ENCODE peak calls at places on chromosomes 2 and 18, in four cellular contexts. One of them, this sample, is unnamed.

GRCh38 chr2:195482050-195482449 is 175.0 kb upstream of the SLC39A10 start:
- DNase-seq in activated naive CD4-positive, alpha-beta T cell: no peak
- DNase-seq in H4: no peak
- DNase-seq in Panc1: no peak
- DNase-seq in this sample: no peak

GRCh38 chr18:21949326-21950015 is 208.9 kb downstream of the MIB1 start:
- DNase-seq in activated naive CD4-positive, alpha-beta T cell: no peak
- DNase-seq in H4: no peak
- DNase-seq in Panc1: no peak
- DNase-seq in this sample: no peak

GRCh38 chr2:98128556-98129109 is 41.7 kb downstream of the VWA3B start:
- DNase-seq in activated naive CD4-positive, alpha-beta T cell: no peak
- DNase-seq in H4: no peak
- DNase-seq in Panc1: no peak
- DNase-seq in this sample: no peak

GRCh38 chr2:237691200-237691907 is 64.0 kb downstream of the LRRFIP1 start:
- DNase-seq in activated naive CD4-positive, alpha-beta T cell: no peak
- DNase-seq in H4: no peak
- DNase-seq in Panc1: no peak
- DNase-seq in this sample: no peak

GRCh38 chr2:233094614-233095013 is 34.5 kb downstream of the INPP5D start:
- DNase-seq in activated naive CD4-positive, alpha-beta T cell: no peak
- DNase-seq in H4: no peak
- DNase-seq in Panc1: no peak
- DNase-seq in this sample: no peak

GRCh38 chr18:43587538-43588153 is 310.4 kb upstream of the SYT4 start:
- DNase-seq in activated naive CD4-positive, alpha-beta T cell: no peak
- DNase-seq in H4: peak
- DNase-seq in Panc1: no peak
- DNase-seq in this sample: peak

GRCh38 chr2:27716301-27717069 is 52.8 kb downstream of the SLC4A1AP start:
- DNase-seq in activated naive CD4-positive, alpha-beta T cell: no peak
- DNase-seq in H4: no peak
- DNase-seq in Panc1: no peak
- DNase-seq in this sample: no peak

GRCh38 chr2:20584637-20585321 is 66.1 kb downstream of the HS1BP3 start:
- DNase-seq in activated naive CD4-positive, alpha-beta T cell: no peak
- DNase-seq in H4: peak
- DNase-seq in Panc1: peak
- DNase-seq in this sample: peak

GRCh38 chr2:112886291-112886690 is 24.7 kb upstream of the IL37 start:
- DNase-seq in activated naive CD4-positive, alpha-beta T cell: no peak
- DNase-seq in H4: no peak
- DNase-seq in Panc1: no peak
- DNase-seq in this sample: no peak

GRCh38 chr18:35030234-35030989 is 10.8 kb upstream of the MAPRE2 start:
- DNase-seq in activated naive CD4-positive, alpha-beta T cell: no peak
- DNase-seq in H4: no peak
- DNase-seq in Panc1: no peak
- DNase-seq in this sample: no peak

GRCh38 chr18:73007935-73008308 is 140.1 kb upstream of the NETO1 start:
- DNase-seq in activated naive CD4-positive, alpha-beta T cell: no peak
- DNase-seq in H4: no peak
- DNase-seq in Panc1: no peak
- DNase-seq in this sample: no peak

GRCh38 chr18:73679941-73680700 is 467.5 kb downstream of the FBXO15 start:
- DNase-seq in activated naive CD4-positive, alpha-beta T cell: no peak
- DNase-seq in H4: no peak
- DNase-seq in Panc1: no peak
- DNase-seq in this sample: no peak

GRCh38 chr2:189505412-189505953 is 64.2 kb downstream of the WDR75 start:
- DNase-seq in activated naive CD4-positive, alpha-beta T cell: no peak
- DNase-seq in H4: no peak
- DNase-seq in Panc1: no peak
- DNase-seq in this sample: no peak

GRCh38 chr18:11866764-11867163 is 15.6 kb downstream of the CHMP1B start:
- DNase-seq in activated naive CD4-positive, alpha-beta T cell: no peak
- DNase-seq in H4: no peak
- DNase-seq in Panc1: no peak
- DNase-seq in this sample: no peak

GRCh38 chr2:111167238-111168162 is 46.8 kb downstream of the BCL2L11 start:
- DNase-seq in activated naive CD4-positive, alpha-beta T cell: no peak
- DNase-seq in H4: no peak
- DNase-seq in Panc1: no peak
- DNase-seq in this sample: no peak

GRCh38 chr2:61707984-61708852 is 145.6 kb downstream of the FAM161A start:
- DNase-seq in activated naive CD4-positive, alpha-beta T cell: no peak
- DNase-seq in H4: peak
- DNase-seq in Panc1: peak
- DNase-seq in this sample: no peak

GRCh38 chr2:181354626-181355025 is 102.6 kb upstream of the ITGA4 start:
- DNase-seq in activated naive CD4-positive, alpha-beta T cell: no peak
- DNase-seq in H4: peak
- DNase-seq in Panc1: no peak
- DNase-seq in this sample: no peak

GRCh38 chr2:129929321-129930290 is 49.9 kb upstream of the RAB6C start:
- DNase-seq in activated naive CD4-positive, alpha-beta T cell: no peak
- DNase-seq in H4: peak
- DNase-seq in Panc1: no peak
- DNase-seq in this sample: peak

GRCh38 chr2:235523021-235523420 is 29.2 kb downstream of the AGAP1 start:
- DNase-seq in activated naive CD4-positive, alpha-beta T cell: no peak
- DNase-seq in H4: no peak
- DNase-seq in Panc1: no peak
- DNase-seq in this sample: no peak

This sample was measured in testis.